ENCODE peak calls at places on chromosomes 1 and 21, in nine cellular contexts. Z, E, N, Q, O, X, U, V and A are unnamed samples.

GRCh38 chr1:39133340-39133684 is 71.2 kb upstream of the MACF1 start:
- DNase-seq in Z (no peak), E (no peak), N (no peak), Q (no peak), O (no peak), X (no peak), U (no peak), V (no peak), A (no peak)

GRCh38 chr1:67336783-67337182 is 29.1 kb downstream of the IL12RB2 start:
- DNase-seq in Z (no peak), E (no peak), N (no peak), Q (no peak), O (no peak), X (no peak), U (no peak), V (no peak), A (no peak)

GRCh38 chr1:202101182-202101581 is 21.5 kb upstream of the GPR37L1 start:
- DNase-seq in Z (no peak), E (no peak), N (no peak), Q (no peak), O (no peak), X (no peak), U (no peak), V (no peak), A (no peak)

GRCh38 chr1:231420959-231421615 is 1.0 kb downstream of the EGLN1 start:
- DNase-seq in Z (peak), E (peak), N (peak), Q (no peak), O (peak), X (no peak), U (peak), V (no peak), A (peak)

GRCh38 chr21:33244082-33244780 is 14.5 kb downstream of the IFNAR2 start:
- DNase-seq in Z (no peak), E (no peak), N (no peak), Q (no peak), O (no peak), X (no peak), U (no peak), V (no peak), A (no peak)

GRCh38 chr1:62213075-62213914 is 18.6 kb downstream of the L1TD1 start:
- DNase-seq in Z (no peak), E (no peak), N (no peak), Q (no peak), O (no peak), X (no peak), U (no peak), V (no peak), A (no peak)

GRCh38 chr1:205271277-205271676 is 43.5 kb downstream of the TMCC2 start:
- DNase-seq in Z (no peak), E (no peak), N (no peak), Q (no peak), O (no peak), X (no peak), U (peak), V (no peak), A (no peak)

GRCh38 chr1:74964508-74964907 is 169.7 kb upstream of the LHX8 start:
- DNase-seq in Z (no peak), E (no peak), N (no peak), Q (no peak), O (no peak), X (no peak), U (peak), V (no peak), A (no peak)

GRCh38 chr1:54716299-54717047 is 812 bp downstream of the TTC4 start:
- DNase-seq in Z (no peak), E (peak), N (no peak), Q (no peak), O (no peak), X (no peak), U (no peak), V (peak), A (no peak)

GRCh38 chr1:24308365-24309015 is 10.7 kb upstream of the GRHL3 start:
- DNase-seq in Z (no peak), E (no peak), N (no peak), Q (no peak), O (no peak), X (no peak), U (no peak), V (no peak), A (no peak)

GRCh38 chr21:38955495-38955894 is 149.8 kb downstream of the ETS2 start:
- DNase-seq in Z (no peak), E (no peak), N (no peak), Q (no peak), O (no peak), X (no peak), U (no peak), V (peak), A (no peak)

GRCh38 chr1:93738926-93739325 is 57.3 kb upstream of the BCAR3 start:
- DNase-seq in Z (no peak), E (no peak), N (no peak), Q (no peak), O (no peak), X (no peak), U (no peak), V (no peak), A (no peak)

GRCh38 chr1:61524206-61524605 is 200.7 kb downstream of the TM2D1 start:
- DNase-seq in Z (no peak), E (no peak), N (no peak), Q (no peak), O (no peak), X (no peak), U (no peak), V (no peak), A (no peak)

GRCh38 chr1:172960454-172961208 is 90.1 kb downstream of the TNFSF18 start:
- DNase-seq in Z (no peak), E (no peak), N (no peak), Q (no peak), O (no peak), X (no peak), U (no peak), V (no peak), A (no peak)

GRCh38 chr1:53559854-53560571 is 100.8 kb downstream of the DMRTB1 start:
- DNase-seq in Z (no peak), E (peak), N (peak), Q (no peak), O (no peak), X (no peak), U (no peak), V (no peak), A (no peak)

GRCh38 chr1:155952505-155952890 is 11.1 kb downstream of the RXFP4 start:
- DNase-seq in Z (no peak), E (no peak), N (no peak), Q (no peak), O (no peak), X (no peak), U (no peak), V (no peak), A (no peak)